ENCODE peak calls at places on chromosomes 6 and 20, in eight cellular contexts. J is SJSA1; G is right cardiac atrium; W is fibroblast of lung; O is pancreas; A is A549; K is CD8-positive, alpha-beta T cell; L is cardiac muscle cell. Y is an unnamed sample.
A peak's percentile ranks its signal among the peaks of the same experiment; 100 is the strongest.

GRCh38 chr6:72321741-72322140 is 300.1 kb upstream of the KCNQ5 start:
- DNase-seq in J (no peak), G (no peak), W (peak; percentile 47), O (no peak), A (no peak), K (no peak), L (no peak), Y (no peak)

GRCh38 chr6:137799950-137800568 is 67.0 kb upstream of the TNFAIP3 start:
- DNase-seq in J (peak; percentile 47), G (no peak), W (peak; percentile 63), O (peak; percentile 24), A (no peak), K (peak; percentile 40), L (peak; percentile 33), Y (no peak)

GRCh38 chr20:11332376-11332775 is 585.3 kb upstream of the BTBD3 start:
- DNase-seq in J (no peak), G (no peak), W (no peak), O (no peak), A (no peak), K (no peak), L (no peak), Y (no peak)

GRCh38 chr20:53148764-53149163 is 176.6 kb downstream of the TSHZ2 start:
- DNase-seq in J (no peak), G (no peak), W (no peak), O (no peak), A (no peak), K (no peak), L (no peak), Y (no peak)

GRCh38 chr6:20192625-20193024 is 19.6 kb downstream of the MBOAT1 start:
- DNase-seq in J (no peak), G (no peak), W (no peak), O (peak; percentile 25), A (no peak), K (no peak), L (no peak), Y (no peak)

GRCh38 chr6:105678516-105678915 is 275.6 kb upstream of the PREP start:
- DNase-seq in J (no peak), G (no peak), W (peak; percentile 23), O (no peak), A (no peak), K (no peak), L (no peak), Y (no peak)

GRCh38 chr20:7980332-7981046 is 39.1 kb downstream of the TMX4 start:
- DNase-seq in J (peak; percentile 10), G (no peak), W (peak; percentile 70), O (no peak), A (peak; percentile 70), K (no peak), L (peak; percentile 38), Y (no peak)

GRCh38 chr6:148528292-148528691 is 185.7 kb downstream of the SASH1 start:
- DNase-seq in J (peak; percentile 50), G (no peak), W (peak; percentile 41), O (no peak), A (no peak), K (no peak), L (no peak), Y (no peak)

GRCh38 chr6:20802596-20802995 is 268.3 kb downstream of the CDKAL1 start:
- DNase-seq in J (no peak), G (no peak), W (no peak), O (no peak), A (no peak), K (no peak), L (no peak), Y (no peak)

GRCh38 chr6:44264154-44265002 is 973 bp downstream of the NFKBIE start:
- DNase-seq in J (no peak), G (no peak), W (no peak), O (no peak), A (no peak), K (no peak), L (no peak), Y (no peak)

GRCh38 chr20:20286061-20286460 is 81.8 kb upstream of the INSM1 start:
- DNase-seq in J (no peak), G (no peak), W (no peak), O (no peak), A (no peak), K (no peak), L (no peak), Y (no peak)

GRCh38 chr6:138422861-138423260 is 18.8 kb downstream of the HEBP2 start:
- DNase-seq in J (no peak), G (no peak), W (no peak), O (no peak), A (no peak), K (no peak), L (no peak), Y (no peak)

GRCh38 chr6:110628330-110628729 is 151.9 kb upstream of the SLC22A16 start:
- DNase-seq in J (no peak), G (no peak), W (peak; percentile 74), O (no peak), A (no peak), K (no peak), L (no peak), Y (no peak)

GRCh38 chr6:53189554-53189953 is 40.9 kb upstream of the GCM1 start:
- DNase-seq in J (no peak), G (no peak), W (no peak), O (no peak), A (no peak), K (no peak), L (no peak), Y (no peak)

GRCh38 chr20:58054744-58055373 is 173.6 kb downstream of the ANKRD60 start:
- DNase-seq in J (no peak), G (peak; percentile 68), W (no peak), O (no peak), A (no peak), K (no peak), L (no peak), Y (peak; percentile 65)

GRCh38 chr20:51759769-51760510 is 8.2 kb downstream of the ATP9A start:
- DNase-seq in J (no peak), G (no peak), W (no peak), O (no peak), A (no peak), K (no peak), L (no peak), Y (no peak)

GRCh38 chr20:51757226-51757625 is 11.0 kb downstream of the ATP9A start:
- DNase-seq in J (no peak), G (no peak), W (no peak), O (no peak), A (no peak), K (no peak), L (no peak), Y (no peak)

GRCh38 chr20:51763965-51764602 is 4.1 kb downstream of the ATP9A start:
- DNase-seq in J (no peak), G (no peak), W (peak; percentile 35), O (no peak), A (no peak), K (no peak), L (no peak), Y (no peak)

GRCh38 chr20:51758978-51759544 is 9.1 kb downstream of the ATP9A start:
- DNase-seq in J (no peak), G (peak; percentile 50), W (peak; percentile 37), O (no peak), A (no peak), K (no peak), L (no peak), Y (peak; percentile 64)

GRCh38 chr20:51760905-51761544 is 7.2 kb downstream of the ATP9A start:
- DNase-seq in J (peak; percentile 82), G (no peak), W (peak; percentile 77), O (no peak), A (no peak), K (no peak), L (no peak), Y (no peak)
- H3K4me1 ChIP-seq in J (peaks cover 13% of the 10 kb centered on the region), G (peaks cover 2% of the 10 kb centered on the region), W (no peaks in the 10 kb centered on the region), O (no peaks in the 10 kb centered on the region), A (peaks cover 26% of the 10 kb centered on the region), K (no peaks in the 10 kb centered on the region), L (no peaks in the 10 kb centered on the region), Y (peaks cover 6% of the 10 kb centered on the region)

DNA sequence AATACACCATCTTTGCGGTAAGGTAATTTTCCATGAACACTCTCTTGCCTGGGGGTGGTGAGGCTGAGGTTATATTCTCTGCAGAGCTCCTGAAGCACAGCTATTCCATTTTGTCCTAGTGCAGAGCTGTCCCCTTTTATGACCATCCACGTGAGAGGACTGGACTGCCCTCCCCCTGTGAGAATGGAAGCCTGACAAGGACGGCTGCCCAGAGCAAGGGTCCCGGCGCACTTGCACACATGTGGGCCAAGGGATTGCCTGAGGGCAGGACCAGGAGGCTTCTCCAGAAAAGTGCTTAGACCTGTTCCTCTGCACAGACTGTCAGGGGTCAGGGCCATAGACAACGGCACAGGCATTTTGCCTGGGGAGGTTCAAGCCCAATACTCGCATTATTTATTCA is 48.2 kb downstream of the SLC22A23 start:
- DNase-seq in J (no peak), G (no peak), W (no peak), O (no peak), A (no peak), K (no peak), L (no peak), Y (no peak)
- H3K4me1 ChIP-seq in J (peaks cover 11% of the 10 kb centered on the region), G (no peaks in the 10 kb centered on the region), W (no peaks in the 10 kb centered on the region), O (peaks cover 46% of the 10 kb centered on the region), A (peaks cover 68% of the 10 kb centered on the region), K (no peaks in the 10 kb centered on the region), L (peaks cover 45% of the 10 kb centered on the region), Y (no peaks in the 10 kb centered on the region)

GRCh38 chr6:131231103-131231502 is 95.8 kb downstream of the AKAP7 start:
- DNase-seq in J (no peak), G (no peak), W (no peak), O (no peak), A (no peak), K (no peak), L (no peak), Y (no peak)

GRCh38 chr6:131226465-131226864 is 91.2 kb downstream of the AKAP7 start:
- DNase-seq in J (no peak), G (no peak), W (no peak), O (no peak), A (no peak), K (no peak), L (no peak), Y (no peak)

GRCh38 chr6:131225959-131226358 is 90.7 kb downstream of the AKAP7 start:
- DNase-seq in J (no peak), G (no peak), W (no peak), O (no peak), A (no peak), K (no peak), L (no peak), Y (no peak)

GRCh38 chr6:131231886-131232285 is 96.6 kb downstream of the AKAP7 start:
- DNase-seq in J (no peak), G (no peak), W (no peak), O (no peak), A (no peak), K (no peak), L (no peak), Y (no peak)
- H3K4me1 ChIP-seq in J (no peaks in the 10 kb centered on the region), G (no peaks in the 10 kb centered on the region), W (no peaks in the 10 kb centered on the region), O (no peaks in the 10 kb centered on the region), A (peaks cover 11% of the 10 kb centered on the region), K (peaks cover 3% of the 10 kb centered on the region), L (no peaks in the 10 kb centered on the region), Y (no peaks in the 10 kb centered on the region)

DNA sequence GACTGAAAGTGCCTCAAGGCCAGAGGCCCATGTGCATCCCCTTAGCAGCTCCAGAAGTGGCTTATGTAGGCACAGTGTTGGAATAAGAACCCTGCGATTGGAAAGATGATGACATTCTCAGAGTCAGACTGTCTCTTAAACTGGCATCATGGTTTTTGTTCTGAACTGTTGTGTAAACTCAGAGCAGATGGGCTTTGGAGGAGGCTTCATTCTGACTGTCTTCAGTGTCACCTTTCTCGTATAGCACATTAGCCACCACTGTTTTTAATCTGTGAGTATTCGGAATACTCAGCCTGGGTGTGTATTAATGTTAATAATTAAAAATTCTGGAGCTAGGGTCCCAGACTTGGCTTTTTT is 140.9 kb downstream of the JARID2 start:
- DNase-seq in J (no peak), G (no peak), W (no peak), O (no peak), A (no peak), K (no peak), L (no peak), Y (no peak)
- H3K4me1 ChIP-seq in J (peaks cover 8% of the 10 kb centered on the region), G (peaks cover 20% of the 10 kb centered on the region), W (peaks cover 8% of the 10 kb centered on the region), O (no peaks in the 10 kb centered on the region), A (peaks cover 18% of the 10 kb centered on the region), K (peaks cover 33% of the 10 kb centered on the region), L (peaks cover 60% of the 10 kb centered on the region), Y (peaks cover 58% of the 10 kb centered on the region)